ENCODE peak calls at places on chromosome 19, in eight cellular contexts. T is small intestine, L is AG04450, J is heart left ventricle, E is IMR-90, C is spleen, I is left lung, H is astrocyte. R is an unnamed sample.

GRCh38 chr19:995051-995827 is 5.0 kb upstream of the GRIN3B start:
- DNase-seq in L (no peak), C (no peak), H (no peak), E (no peak), T (no peak), I (no peak), J (no peak), R (no peak)

GRCh38 chr19:2552859-2553258 is 76.9 kb downstream of the GADD45B start:
- DNase-seq in L (no peak), J (no peak), C (peak; percentile 41), H (no peak), E (no peak), T (peak; percentile 66), I (no peak), R (no peak)

GRCh38 chr19:18292810-18293641 is 11.6 kb upstream of the JUND start:
- DNase-seq in L (no peak), H (peak; percentile 72), J (peak; percentile 88), I (peak; percentile 91), C (peak; percentile 92), T (peak; percentile 77), E (peak; percentile 57), R (no peak)

GRCh38 chr19:20478936-20479335 is 86.6 kb downstream of the ZNF737 start:
- DNase-seq in H (no peak), E (no peak), L (no peak), C (no peak), J (no peak), T (no peak), I (no peak), R (no peak)

GRCh38 chr19:38168632-38169031 is 55.4 kb downstream of the DPF1 start:
- DNase-seq in I (no peak), H (no peak), J (no peak), L (no peak), T (no peak), E (no peak), C (no peak), R (no peak)

GRCh38 chr19:3363841-3364500 is 2.4 kb upstream of the NFIC start:
- DNase-seq in I (no peak), T (no peak), L (no peak), H (no peak), C (no peak), E (no peak), J (no peak), R (no peak)

GRCh38 chr19:10699650-10700335 is 1.4 kb upstream of the QTRT1 start:
- DNase-seq in C (no peak), I (no peak), T (peak; percentile 57), E (peak; percentile 54), J (no peak), L (peak; percentile 23), H (peak; percentile 12), R (peak; percentile 39)

GRCh38 chr19:18802354-18802753 is 11.2 kb upstream of the COMP start:
- DNase-seq in C (no peak), T (no peak), J (no peak), I (no peak), E (no peak), H (no peak), L (no peak), R (no peak)

GRCh38 chr19:19434483-19435045 is 29.1 kb downstream of the GATAD2A start:
- DNase-seq in H (peak; percentile 26), L (no peak), C (no peak), T (no peak), J (peak; percentile 59), I (no peak), E (peak; percentile 39), R (no peak)

GRCh38 chr19:860481-861098 is 1.1 kb downstream of the CFD start:
- DNase-seq in L (peak; percentile 50), I (peak; percentile 86), E (peak; percentile 75), J (peak; percentile 77), H (peak; percentile 26), T (peak; percentile 60), C (peak; percentile 90), R (peak; percentile 55)

GRCh38 chr19:51020988-51021651 is 1.6 kb upstream of the KLK10 start:
- DNase-seq in T (peak; percentile 30), L (peak; percentile 7), E (peak; percentile 51), H (peak; percentile 27), J (no peak), I (no peak), C (no peak), R (no peak)

GRCh38 chr19:12880551-12881171 is 588 bp downstream of the DNASE2 start:
- DNase-seq in T (no peak), C (peak; percentile 88), E (peak; percentile 6), I (peak; percentile 86), L (no peak), H (peak; percentile 6), J (no peak), R (no peak)

GRCh38 chr19:45768644-45769053 is 403 bp downstream of the SIX5 start:
- DNase-seq in I (peak; percentile 87), H (no peak), C (peak; percentile 89), E (peak; percentile 41), J (no peak), L (no peak), T (peak; percentile 16), R (peak; percentile 44)

GRCh38 chr19:8050274-8051096 is 2.1 kb upstream of the CCL25 start:
- DNase-seq in I (peak; percentile 95), E (peak; percentile 55), T (peak; percentile 99), J (peak; percentile 76), H (peak; percentile 22), C (peak; percentile 94), L (peak; percentile 20), R (peak; percentile 81)

GRCh38 chr19:35396240-35396885 is 25.5 kb downstream of the GPR42 start:
- DNase-seq in H (no peak), T (no peak), I (no peak), L (no peak), J (no peak), E (no peak), C (no peak), R (no peak)

GRCh38 chr19:17170538-17171297 is 44.4 kb upstream of the USE1 start:
- DNase-seq in T (no peak), H (no peak), I (no peak), J (no peak), E (no peak), L (no peak), C (no peak), R (no peak)

GRCh38 chr19:42352216-42352892 is 26.9 kb downstream of the MEGF8 start:
- DNase-seq in I (no peak), J (no peak), L (no peak), H (no peak), T (no peak), E (peak; percentile 8), C (no peak), R (no peak)

GRCh38 chr19:5936308-5936980 is 22.4 kb downstream of the CAPS start:
- DNase-seq in T (no peak), H (no peak), L (no peak), E (no peak), I (peak; percentile 27), J (no peak), C (no peak), R (no peak)

GRCh38 chr19:45477216-45477615 is 9.4 kb downstream of the FOSB start:
- DNase-seq in J (no peak), E (no peak), H (no peak), I (no peak), L (no peak), C (no peak), T (no peak), R (no peak)

GRCh38 chr19:35216833-35217707 is 11.5 kb downstream of the FAM187B start:
- DNase-seq in E (no peak), L (no peak), H (no peak), T (no peak), J (peak; percentile 37), C (peak; percentile 80), I (no peak), R (no peak)

GRCh38 chr19:6489278-6490061 is 7.9 kb upstream of the DENND1C start:
- DNase-seq in J (no peak), H (no peak), I (no peak), E (no peak), L (no peak), C (no peak), T (no peak), R (no peak)

GRCh38 chr19:53182202-53182601 is 11.0 kb downstream of the ZNF665 start:
- DNase-seq in I (no peak), H (peak; percentile 91), J (no peak), C (no peak), T (no peak), L (no peak), E (peak; percentile 66), R (no peak)

GRCh38 chr19:57934820-57935665 is at the start of gene ZNF418:
- DNase-seq in E (peak; percentile 84), T (peak; percentile 74), H (peak; percentile 85), C (peak; percentile 77), I (peak; percentile 79), L (peak; percentile 43), J (peak; percentile 79), R (peak; percentile 27)

GRCh38 chr19:56423985-56424353 is 19.8 kb downstream of the ZNF583 start:
- DNase-seq in T (no peak), H (no peak), J (no peak), L (no peak), C (no peak), I (no peak), E (no peak), R (no peak)
- H3K9me3 ChIP-seq in T (peaks cover 1% of the 10 kb centered on the region), H (peaks cover 57% of the 10 kb centered on the region), J (peaks cover 76% of the 10 kb centered on the region), L (peaks cover 34% of the 10 kb centered on the region), C (peaks cover 100% of the 10 kb centered on the region), I (peaks cover 100% of the 10 kb centered on the region), E (peaks cover 61% of the 10 kb centered on the region), R (peaks cover 66% of the 10 kb centered on the region)

GRCh38 chr19:31015778-31016177 is 333.5 kb downstream of the TSHZ3 start:
- DNase-seq in C (no peak), H (no peak), T (no peak), E (no peak), I (no peak), J (no peak), L (no peak), R (no peak)
- H3K9me3 ChIP-seq in C (no peaks in the 10 kb centered on the region), H (no peaks in the 10 kb centered on the region), T (no peaks in the 10 kb centered on the region), E (no peaks in the 10 kb centered on the region), I (no peaks in the 10 kb centered on the region), J (no peaks in the 10 kb centered on the region), L (no peaks in the 10 kb centered on the region), R (no peaks in the 10 kb centered on the region)

DNA sequence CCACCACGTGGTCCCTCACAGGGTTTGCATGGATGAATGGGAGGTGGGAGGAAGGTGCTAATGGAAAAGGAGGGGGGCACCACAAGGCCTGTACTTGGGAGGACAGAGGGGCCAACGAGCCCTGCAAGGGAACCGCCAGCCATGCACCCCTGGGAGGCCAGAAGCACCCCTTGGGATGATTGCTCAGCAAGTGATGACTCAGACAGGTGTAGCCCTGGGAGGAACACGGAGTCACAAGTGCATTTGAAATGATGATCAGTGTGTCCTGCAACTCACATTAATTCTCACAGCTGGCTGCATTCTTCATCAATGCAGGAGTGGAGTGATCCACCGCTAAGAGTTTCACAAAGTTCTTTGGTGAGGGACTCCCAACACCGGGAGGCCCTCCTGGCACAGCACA is 82.8 kb upstream of the ZNF254 start:
- DNase-seq in J (no peak), E (no peak), T (no peak), L (no peak), H (no peak), I (no peak), C (no peak), R (no peak)
- H3K9me3 ChIP-seq in J (no peaks in the 10 kb centered on the region), E (peaks cover 37% of the 10 kb centered on the region), T (no peaks in the 10 kb centered on the region), L (peaks cover 50% of the 10 kb centered on the region), H (peaks cover 8% of the 10 kb centered on the region), I (peaks cover 51% of the 10 kb centered on the region), C (peaks cover 49% of the 10 kb centered on the region), R (no peaks in the 10 kb centered on the region)

DNA sequence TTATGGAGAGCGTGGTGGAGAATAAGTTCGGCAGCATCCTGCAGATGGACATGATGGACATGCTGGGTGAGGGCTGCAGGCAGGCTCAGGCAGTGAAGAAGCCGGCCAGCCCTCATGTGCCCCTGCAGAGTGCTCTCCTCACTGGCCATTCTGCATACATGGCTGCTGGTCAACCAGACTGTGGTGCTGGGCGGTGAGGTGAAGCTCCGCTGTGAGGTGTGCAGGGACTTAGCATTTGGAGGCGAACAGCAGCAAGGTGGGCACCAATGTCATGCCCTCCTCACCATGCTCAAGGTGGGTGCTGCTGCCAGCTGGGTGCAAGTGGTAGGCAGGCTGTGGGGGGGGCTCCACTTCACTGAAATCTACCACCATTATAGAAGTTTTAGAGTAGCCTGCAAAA is 5.7 kb upstream of the ZNF492 start:
- DNase-seq in I (no peak), L (no peak), C (peak; percentile 41), H (no peak), J (no peak), E (no peak), T (no peak), R (no peak)
- H3K9me3 ChIP-seq in I (peaks cover 60% of the 10 kb centered on the region), L (peaks cover 34% of the 10 kb centered on the region), C (peaks cover 47% of the 10 kb centered on the region), H (peaks cover 7% of the 10 kb centered on the region), J (no peaks in the 10 kb centered on the region), E (peaks cover 13% of the 10 kb centered on the region), T (peaks cover 5% of the 10 kb centered on the region), R (no peaks in the 10 kb centered on the region)

R was measured in T-helper 17 cell.